ENCODE peak calls at places on chromosomes 2 and 18, in seven cellular contexts. X is NCI-H2081; Q is HuH-7.5; J is tibial artery; A is fibroblast of pulmonary artery; N is ovary; C is activated naive CD8-positive, alpha-beta T cell treated with anti-CD3 and anti-CD28 coated beads, Interleukin-2, amount 10 ng/mL, durations not matched to agents 7 days and 5 days. L is an unnamed sample.
A peak's percentile ranks its signal among the peaks of the same experiment; 100 is the strongest.

GRCh38 chr2:44598330-44598729 is 236.6 kb downstream of the CAMKMT start:
- DNase-seq in C (no peak), N (no peak), A (no peak), J (no peak), X (no peak), Q (no peak), L (no peak)

GRCh38 chr18:2656237-2657042 is 914 bp downstream of the SMCHD1 start:
- DNase-seq in C (peak; percentile 56), N (peak; percentile 61), A (peak; percentile 46), J (peak; percentile 87), X (no peak), Q (peak; percentile 48), L (peak; percentile 88)

GRCh38 chr2:62306751-62307468 is 111.0 kb downstream of the B3GNT2 start:
- DNase-seq in Q (no peak), C (peak; percentile 49), J (no peak), N (no peak), A (peak; percentile 48), X (peak; percentile 43), L (peak; percentile 49)

GRCh38 chr2:191155608-191156071 is 4.8 kb upstream of the STAT4 start:
- DNase-seq in Q (no peak), A (peak; percentile 81), J (no peak), C (no peak), X (peak; percentile 19), N (no peak), L (no peak)

GRCh38 chr2:100206731-100207255 is 64.4 kb upstream of the AFF3 start:
- DNase-seq in C (no peak), J (no peak), N (no peak), X (no peak), A (no peak), Q (no peak), L (no peak)

GRCh38 chr2:12615509-12615908 is 101.2 kb upstream of the TRIB2 start:
- DNase-seq in J (no peak), X (no peak), Q (no peak), N (no peak), C (no peak), A (no peak), L (no peak)

GRCh38 chr2:101231253-101231652 is 21.4 kb upstream of the CNOT11 start:
- DNase-seq in N (no peak), J (no peak), C (no peak), X (no peak), A (no peak), Q (no peak), L (no peak)

GRCh38 chr2:117714110-117714509 is 100.4 kb upstream of the DDX18 start:
- DNase-seq in A (no peak), C (no peak), J (no peak), N (no peak), Q (no peak), X (no peak), L (no peak)

GRCh38 chr18:52902188-52902587 is 562.2 kb downstream of the DCC start:
- DNase-seq in C (no peak), Q (no peak), X (no peak), J (no peak), N (no peak), A (no peak), L (no peak)

GRCh38 chr18:8366656-8367055 is 242.6 kb upstream of the RAB12 start:
- DNase-seq in N (no peak), C (no peak), X (peak; percentile 5), A (no peak), J (no peak), Q (no peak), L (no peak)

L was measured in left lung.